ENCODE peak calls at places on chromosome 4, in seven cellular contexts. One of them, this sample, is unnamed.
A peak's percentile ranks its signal among the peaks of the same experiment; 100 is the strongest.

GRCh38 chr4:182916483-182917181 is 554 bp downstream of the DCTD start:
- DNase-seq in left ventricle myocardium inferior: peak; percentile 62
- DNase-seq in IMR-90: peak; percentile 79
- DNase-seq in DND-41: peak; percentile 57
- DNase-seq in hepatocyte: peak; percentile 73
- DNase-seq in neural progenitor cell: no peak
- DNase-seq in Peyer's patch: peak; percentile 73
- DNase-seq in this sample: peak; percentile 64

GRCh38 chr4:137994858-137995257 is 247.3 kb downstream of the SLC7A11 start:
- DNase-seq in left ventricle myocardium inferior: no peak
- DNase-seq in IMR-90: peak; percentile 55
- DNase-seq in DND-41: no peak
- DNase-seq in hepatocyte: no peak
- DNase-seq in neural progenitor cell: no peak
- DNase-seq in Peyer's patch: no peak
- DNase-seq in this sample: no peak

GRCh38 chr4:15507679-15508078 is 38.0 kb downstream of the CC2D2A start:
- DNase-seq in left ventricle myocardium inferior: no peak
- DNase-seq in IMR-90: no peak
- DNase-seq in DND-41: no peak
- DNase-seq in hepatocyte: no peak
- DNase-seq in neural progenitor cell: no peak
- DNase-seq in Peyer's patch: no peak
- DNase-seq in this sample: no peak

GRCh38 chr4:186554485-186554884 is 882 bp downstream of the MTNR1A start:
- DNase-seq in left ventricle myocardium inferior: no peak
- DNase-seq in IMR-90: no peak
- DNase-seq in DND-41: no peak
- DNase-seq in hepatocyte: peak; percentile 26
- DNase-seq in neural progenitor cell: peak; percentile 72
- DNase-seq in Peyer's patch: no peak
- DNase-seq in this sample: no peak

GRCh38 chr4:106624674-106625073 is 256.1 kb upstream of the GIMD1 start:
- DNase-seq in left ventricle myocardium inferior: no peak
- DNase-seq in IMR-90: peak; percentile 1
- DNase-seq in DND-41: no peak
- DNase-seq in hepatocyte: no peak
- DNase-seq in neural progenitor cell: no peak
- DNase-seq in Peyer's patch: no peak
- DNase-seq in this sample: no peak

GRCh38 chr4:128725405-128725804 is 84.1 kb upstream of the JADE1 start:
- DNase-seq in left ventricle myocardium inferior: no peak
- DNase-seq in IMR-90: no peak
- DNase-seq in DND-41: no peak
- DNase-seq in hepatocyte: peak; percentile 47
- DNase-seq in neural progenitor cell: peak; percentile 5
- DNase-seq in Peyer's patch: no peak
- DNase-seq in this sample: peak; percentile 28

GRCh38 chr4:119103263-119103662 is 32.4 kb upstream of the MYOZ2 start:
- DNase-seq in left ventricle myocardium inferior: peak; percentile 24
- DNase-seq in IMR-90: peak; percentile 99
- DNase-seq in DND-41: no peak
- DNase-seq in hepatocyte: peak; percentile 68
- DNase-seq in neural progenitor cell: no peak
- DNase-seq in Peyer's patch: no peak
- DNase-seq in this sample: no peak

GRCh38 chr4:15682790-15683495 is 1.3 kb downstream of the FAM200B start:
- DNase-seq in left ventricle myocardium inferior: no peak
- DNase-seq in IMR-90: peak; percentile 17
- DNase-seq in DND-41: no peak
- DNase-seq in hepatocyte: no peak
- DNase-seq in neural progenitor cell: no peak
- DNase-seq in Peyer's patch: no peak
- DNase-seq in this sample: no peak

GRCh38 chr4:144685916-144686315 is 40.0 kb downstream of the HHIP start:
- DNase-seq in left ventricle myocardium inferior: no peak
- DNase-seq in IMR-90: peak; percentile 30
- DNase-seq in DND-41: no peak
- DNase-seq in hepatocyte: no peak
- DNase-seq in neural progenitor cell: no peak
- DNase-seq in Peyer's patch: no peak
- DNase-seq in this sample: no peak

GRCh38 chr4:85952518-85952917 is 407.3 kb downstream of the MAPK10 start:
- DNase-seq in left ventricle myocardium inferior: no peak
- DNase-seq in IMR-90: peak; percentile 58
- DNase-seq in DND-41: no peak
- DNase-seq in hepatocyte: no peak
- DNase-seq in neural progenitor cell: no peak
- DNase-seq in Peyer's patch: no peak
- DNase-seq in this sample: no peak

GRCh38 chr4:140862182-140862442 is 105.9 kb upstream of the TBC1D9 start:
- DNase-seq in left ventricle myocardium inferior: no peak
- DNase-seq in IMR-90: no peak
- DNase-seq in DND-41: no peak
- DNase-seq in hepatocyte: no peak
- DNase-seq in neural progenitor cell: no peak
- DNase-seq in Peyer's patch: no peak
- DNase-seq in this sample: no peak

GRCh38 chr4:6887591-6888371 is 21.8 kb upstream of the TBC1D14 start:
- DNase-seq in left ventricle myocardium inferior: peak; percentile 50
- DNase-seq in IMR-90: no peak
- DNase-seq in DND-41: no peak
- DNase-seq in hepatocyte: no peak
- DNase-seq in neural progenitor cell: no peak
- DNase-seq in Peyer's patch: no peak
- DNase-seq in this sample: no peak

GRCh38 chr4:102247041-102247440 is 98.2 kb downstream of the SLC39A8 start:
- DNase-seq in left ventricle myocardium inferior: no peak
- DNase-seq in IMR-90: no peak
- DNase-seq in DND-41: no peak
- DNase-seq in hepatocyte: no peak
- DNase-seq in neural progenitor cell: no peak
- DNase-seq in Peyer's patch: no peak
- DNase-seq in this sample: no peak

GRCh38 chr4:149933883-149934282 is 118.2 kb upstream of the IQCM start:
- DNase-seq in left ventricle myocardium inferior: no peak
- DNase-seq in IMR-90: no peak
- DNase-seq in DND-41: no peak
- DNase-seq in hepatocyte: no peak
- DNase-seq in neural progenitor cell: no peak
- DNase-seq in Peyer's patch: no peak
- DNase-seq in this sample: no peak

GRCh38 chr4:168524006-168524405 is 27.2 kb downstream of the PALLD start:
- DNase-seq in left ventricle myocardium inferior: no peak
- DNase-seq in IMR-90: peak; percentile 88
- DNase-seq in DND-41: no peak
- DNase-seq in hepatocyte: no peak
- DNase-seq in neural progenitor cell: no peak
- DNase-seq in Peyer's patch: no peak
- DNase-seq in this sample: no peak

GRCh38 chr4:63218837-63219236 is 1190.4 kb downstream of the TECRL start:
- DNase-seq in left ventricle myocardium inferior: no peak
- DNase-seq in IMR-90: no peak
- DNase-seq in DND-41: no peak
- DNase-seq in hepatocyte: no peak
- DNase-seq in neural progenitor cell: peak; percentile 65
- DNase-seq in Peyer's patch: no peak
- DNase-seq in this sample: no peak

GRCh38 chr4:3231431-3231980 is 17.5 kb upstream of the MSANTD1 start:
- DNase-seq in left ventricle myocardium inferior: no peak
- DNase-seq in IMR-90: no peak
- DNase-seq in DND-41: no peak
- DNase-seq in hepatocyte: no peak
- DNase-seq in neural progenitor cell: no peak
- DNase-seq in Peyer's patch: no peak
- DNase-seq in this sample: no peak

GRCh38 chr4:76306882-76307669 is 543 bp downstream of the STBD1 start:
- DNase-seq in left ventricle myocardium inferior: peak; percentile 69
- DNase-seq in IMR-90: peak; percentile 44
- DNase-seq in DND-41: no peak
- DNase-seq in hepatocyte: peak; percentile 86
- DNase-seq in neural progenitor cell: peak; percentile 84
- DNase-seq in Peyer's patch: peak; percentile 82
- DNase-seq in this sample: peak; percentile 67

GRCh38 chr4:21652508-21653108 is 296.0 kb downstream of the KCNIP4 start:
- DNase-seq in left ventricle myocardium inferior: no peak
- DNase-seq in IMR-90: no peak
- DNase-seq in DND-41: no peak
- DNase-seq in hepatocyte: no peak
- DNase-seq in neural progenitor cell: no peak
- DNase-seq in Peyer's patch: no peak
- DNase-seq in this sample: no peak

GRCh38 chr4:122824616-122825015 is 2.0 kb upstream of the FGF2 start:
- DNase-seq in left ventricle myocardium inferior: no peak
- DNase-seq in IMR-90: peak; percentile 20
- DNase-seq in DND-41: no peak
- DNase-seq in hepatocyte: no peak
- DNase-seq in neural progenitor cell: no peak
- DNase-seq in Peyer's patch: no peak
- DNase-seq in this sample: no peak

GRCh38 chr4:122826596-122827257 is at the start of gene FGF2:
- DNase-seq in left ventricle myocardium inferior: peak; percentile 67
- DNase-seq in IMR-90: peak; percentile 60
- DNase-seq in DND-41: no peak
- DNase-seq in hepatocyte: peak; percentile 74
- DNase-seq in neural progenitor cell: peak; percentile 88
- DNase-seq in Peyer's patch: peak; percentile 59
- DNase-seq in this sample: peak; percentile 42

GRCh38 chr4:122827899-122828601 is 1.4 kb downstream of the FGF2 start:
- DNase-seq in left ventricle myocardium inferior: no peak
- DNase-seq in IMR-90: peak; percentile 77
- DNase-seq in DND-41: no peak
- DNase-seq in hepatocyte: peak; percentile 69
- DNase-seq in neural progenitor cell: peak; percentile 85
- DNase-seq in Peyer's patch: no peak
- DNase-seq in this sample: no peak

GRCh38 chr4:122827258-122827887 is 742 bp downstream of the FGF2 start:
- DNase-seq in left ventricle myocardium inferior: peak; percentile 42
- DNase-seq in IMR-90: peak; percentile 25
- DNase-seq in DND-41: no peak
- DNase-seq in hepatocyte: peak; percentile 30
- DNase-seq in neural progenitor cell: peak; percentile 57
- DNase-seq in Peyer's patch: peak; percentile 59
- DNase-seq in this sample: peak; percentile 58

DNA sequence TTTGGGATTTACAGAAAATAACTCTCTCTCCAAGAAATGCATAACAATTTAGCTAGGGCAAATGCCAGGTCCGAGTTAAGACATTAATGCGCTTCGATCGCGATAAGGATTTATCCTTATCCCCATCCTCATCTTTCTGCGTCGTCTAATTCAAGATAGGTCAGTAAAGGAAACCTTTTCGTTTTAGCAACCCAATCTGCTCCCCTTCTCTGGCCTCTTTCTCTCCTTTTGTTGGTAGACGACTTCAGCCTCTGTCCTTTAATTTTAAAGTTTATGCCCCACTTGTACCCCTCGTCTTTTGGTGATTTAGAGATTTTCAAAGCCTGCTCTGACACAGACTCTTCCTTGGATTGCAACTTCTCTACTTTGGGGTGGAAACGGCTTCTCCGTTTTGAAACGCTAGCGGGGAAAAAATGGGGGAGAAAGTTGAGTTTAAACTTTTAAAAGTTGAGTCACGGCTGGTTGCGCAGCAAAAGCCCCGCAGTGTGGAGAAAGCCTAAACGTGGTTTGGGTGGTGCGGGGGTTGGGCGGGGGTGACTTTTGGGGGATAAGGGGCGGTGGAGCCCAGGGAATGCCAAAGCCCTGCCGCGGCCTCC is 533 bp upstream of the FGF2 start:
- DNase-seq in left ventricle myocardium inferior: no peak
- DNase-seq in IMR-90: peak; percentile 49
- DNase-seq in DND-41: no peak
- DNase-seq in hepatocyte: no peak
- DNase-seq in neural progenitor cell: peak; percentile 13
- DNase-seq in Peyer's patch: no peak
- DNase-seq in this sample: no peak
- H3K27ac ChIP-seq in left ventricle myocardium inferior: peak overlapping the region; percentile 79
- H3K27ac ChIP-seq in IMR-90: peak overlapping the region; percentile 85
- H3K27ac ChIP-seq in DND-41: no peak overlapping the region
- H3K27ac ChIP-seq in hepatocyte: peak overlapping the region; percentile 89
- H3K27ac ChIP-seq in neural progenitor cell: peak overlapping the region; percentile 83
- H3K27ac ChIP-seq in Peyer's patch: peak overlapping the region; percentile 65
- H3K27ac ChIP-seq in this sample: no peak overlapping the region

GRCh38 chr4:100483796-100484195 is 34.0 kb downstream of the EMCN start:
- DNase-seq in left ventricle myocardium inferior: no peak
- DNase-seq in IMR-90: no peak
- DNase-seq in DND-41: no peak
- DNase-seq in hepatocyte: no peak
- DNase-seq in neural progenitor cell: no peak
- DNase-seq in Peyer's patch: no peak
- DNase-seq in this sample: no peak

GRCh38 chr4:100479971-100480370 is 37.9 kb downstream of the EMCN start:
- DNase-seq in left ventricle myocardium inferior: no peak
- DNase-seq in IMR-90: no peak
- DNase-seq in DND-41: no peak
- DNase-seq in hepatocyte: no peak
- DNase-seq in neural progenitor cell: no peak
- DNase-seq in Peyer's patch: no peak
- DNase-seq in this sample: no peak
- TF ChIP-seq CTCF in left ventricle myocardium inferior: no peak
- TF ChIP-seq CTCF in IMR-90: no peak
- TF ChIP-seq CTCF in DND-41: no peak
- TF ChIP-seq CTCF in hepatocyte: no peak
- TF ChIP-seq CTCF in neural progenitor cell: no peak
- TF ChIP-seq CTCF in Peyer's patch: no peak
- TF ChIP-seq CTCF in this sample: no peak

GRCh38 chr4:38534344-38534743 is 129.7 kb upstream of the KLF3 start:
- DNase-seq in left ventricle myocardium inferior: no peak
- DNase-seq in IMR-90: no peak
- DNase-seq in DND-41: no peak
- DNase-seq in hepatocyte: no peak
- DNase-seq in neural progenitor cell: no peak
- DNase-seq in Peyer's patch: no peak
- DNase-seq in this sample: no peak
- H3K27ac ChIP-seq in left ventricle myocardium inferior: no peak overlapping the region
- H3K27ac ChIP-seq in IMR-90: no peak overlapping the region
- H3K27ac ChIP-seq in DND-41: no peak overlapping the region
- H3K27ac ChIP-seq in hepatocyte: no peak overlapping the region
- H3K27ac ChIP-seq in neural progenitor cell: no peak overlapping the region
- H3K27ac ChIP-seq in Peyer's patch: no peak overlapping the region
- H3K27ac ChIP-seq in this sample: no peak overlapping the region

DNA sequence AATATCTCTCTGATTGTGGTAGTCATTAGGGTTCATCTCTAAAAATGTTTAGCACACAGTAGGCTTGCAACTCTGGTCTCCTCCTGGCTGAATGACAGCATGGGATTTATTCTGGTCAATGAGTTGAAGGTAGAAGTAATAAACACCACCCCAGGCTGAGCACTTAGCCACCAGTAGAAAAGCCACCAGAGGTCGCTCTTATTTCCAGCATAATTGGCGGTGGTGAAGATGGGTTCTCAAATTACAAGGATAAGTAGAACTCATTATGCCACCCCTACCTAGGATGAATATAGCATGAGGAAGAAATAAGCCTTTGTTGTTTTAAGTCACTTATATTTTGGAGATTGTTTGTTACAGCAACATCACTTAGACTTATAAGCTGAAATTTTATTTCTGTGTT is 302.7 kb downstream of the GPM6A start:
- DNase-seq in left ventricle myocardium inferior: no peak
- DNase-seq in IMR-90: no peak
- DNase-seq in DND-41: no peak
- DNase-seq in hepatocyte: no peak
- DNase-seq in neural progenitor cell: peak; percentile 39
- DNase-seq in Peyer's patch: no peak
- DNase-seq in this sample: no peak
- TF ChIP-seq CTCF in left ventricle myocardium inferior: no peak
- TF ChIP-seq CTCF in IMR-90: no peak
- TF ChIP-seq CTCF in DND-41: peak; percentile 17
- TF ChIP-seq CTCF in hepatocyte: no peak
- TF ChIP-seq CTCF in neural progenitor cell: peak; percentile 54
- TF ChIP-seq CTCF in Peyer's patch: no peak
- TF ChIP-seq CTCF in this sample: peak; percentile 32

GRCh38 chr4:723706-724105 is 18.1 kb downstream of the PCGF3 start:
- DNase-seq in left ventricle myocardium inferior: no peak
- DNase-seq in IMR-90: no peak
- DNase-seq in DND-41: no peak
- DNase-seq in hepatocyte: no peak
- DNase-seq in neural progenitor cell: no peak
- DNase-seq in Peyer's patch: no peak
- DNase-seq in this sample: no peak
- H3K27ac ChIP-seq in left ventricle myocardium inferior: no peak overlapping the region
- H3K27ac ChIP-seq in IMR-90: no peak overlapping the region
- H3K27ac ChIP-seq in DND-41: no peak overlapping the region
- H3K27ac ChIP-seq in hepatocyte: no peak overlapping the region
- H3K27ac ChIP-seq in neural progenitor cell: no peak overlapping the region
- H3K27ac ChIP-seq in Peyer's patch: no peak overlapping the region
- H3K27ac ChIP-seq in this sample: no peak overlapping the region